ENCODE peak calls at places on chromosome 2, in four cellular contexts. B is IMR-90, L is uterus, F is transverse colon. G is an unnamed sample.

GRCh38 chr2:165835363-165835762 is 41.3 kb upstream of the GALNT3 start:
- DNase-seq in L (no peak), F (no peak), B (no peak), G (no peak)

GRCh38 chr2:72676341-72677025 is 149.3 kb downstream of the EXOC6B start:
- DNase-seq in F (no peak), L (no peak), B (peak; percentile 23), G (no peak)

GRCh38 chr2:233690444-233690843 is 2.2 kb upstream of the UGT1A6 start:
- DNase-seq in L (no peak), B (peak; percentile 3), F (no peak), G (no peak)

GRCh38 chr2:217249490-217250451 is 389.9 kb upstream of the TNP1 start:
- DNase-seq in L (peak; percentile 89), B (no peak), F (peak; percentile 25), G (no peak)

GRCh38 chr2:40230717-40231300 is 221.1 kb downstream of the SLC8A1 start:
- DNase-seq in B (no peak), F (no peak), L (no peak), G (no peak)

GRCh38 chr2:109470121-109470921 is 143.4 kb downstream of the SEPTIN10 start:
- DNase-seq in B (peak; percentile 53), F (peak; percentile 65), L (no peak), G (peak; percentile 30)

GRCh38 chr2:140178224-140178623 is 1398.0 kb upstream of the NXPH2 start:
- DNase-seq in B (no peak), L (no peak), F (no peak), G (no peak)

GRCh38 chr2:75221872-75222271 is 22.6 kb upstream of the TACR1 start:
- DNase-seq in B (peak; percentile 89), L (no peak), F (no peak), G (peak; percentile 29)

GRCh38 chr2:232276084-232276738 is 102.3 kb upstream of the ALPP start:
- DNase-seq in F (peak; percentile 25), B (no peak), L (no peak), G (no peak)

GRCh38 chr2:58939388-58939787 is 698.3 kb upstream of the FANCL start:
- DNase-seq in B (peak; percentile 90), F (no peak), L (no peak), G (no peak)

GRCh38 chr2:119148082-119148715 is 10.4 kb downstream of the C1QL2 start:
- DNase-seq in B (no peak), F (no peak), L (no peak), G (no peak)

GRCh38 chr2:189580267-189580661 is 322 bp downstream of the SLC40A1 start:
- DNase-seq in L (peak; percentile 38), F (peak; percentile 37), B (no peak), G (no peak)

GRCh38 chr2:189579585-189579984 is 1.0 kb downstream of the SLC40A1 start:
- DNase-seq in L (no peak), F (no peak), B (peak; percentile 20), G (no peak)

GRCh38 chr2:189582140-189582825 is 1.7 kb upstream of the SLC40A1 start:
- DNase-seq in L (no peak), F (no peak), B (no peak), G (no peak)

GRCh38 chr2:189580662-189581353 is at the start of gene SLC40A1:
- DNase-seq in L (peak; percentile 87), F (peak; percentile 83), B (peak; percentile 36), G (no peak)

GRCh38 chr2:189581354-189582139 is 961 bp upstream of the SLC40A1 start:
- DNase-seq in F (peak; percentile 30), B (no peak), L (no peak), G (no peak)
- TF ChIP-seq POLR2A in F (no peak), B (no peak), L (no peak), G (no peak)

DNA sequence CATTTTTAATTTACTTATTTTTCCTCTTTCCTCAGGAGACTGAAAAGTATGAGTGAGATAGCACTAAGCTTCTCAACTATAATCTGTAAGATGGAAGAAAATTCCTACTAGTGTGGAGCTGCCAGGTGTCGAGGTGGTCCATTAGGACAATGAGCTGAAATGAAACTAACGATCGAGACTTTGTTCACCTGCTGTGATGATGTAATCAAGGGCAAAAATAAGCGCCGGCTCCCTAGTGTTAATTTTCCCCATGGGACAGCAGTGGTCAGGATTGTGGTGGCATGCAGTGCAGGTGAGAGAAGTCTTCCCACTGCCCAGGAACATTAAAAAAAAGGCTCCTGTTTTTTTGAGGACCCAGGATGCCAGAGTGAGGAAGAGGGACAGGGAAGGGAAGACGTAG is 859.1 kb upstream of the GCFC2 start:
- DNase-seq in F (no peak), L (no peak), B (no peak), G (no peak)
- TF ChIP-seq POLR2A in F (no peak), L (no peak), B (no peak), G (no peak)

DNA sequence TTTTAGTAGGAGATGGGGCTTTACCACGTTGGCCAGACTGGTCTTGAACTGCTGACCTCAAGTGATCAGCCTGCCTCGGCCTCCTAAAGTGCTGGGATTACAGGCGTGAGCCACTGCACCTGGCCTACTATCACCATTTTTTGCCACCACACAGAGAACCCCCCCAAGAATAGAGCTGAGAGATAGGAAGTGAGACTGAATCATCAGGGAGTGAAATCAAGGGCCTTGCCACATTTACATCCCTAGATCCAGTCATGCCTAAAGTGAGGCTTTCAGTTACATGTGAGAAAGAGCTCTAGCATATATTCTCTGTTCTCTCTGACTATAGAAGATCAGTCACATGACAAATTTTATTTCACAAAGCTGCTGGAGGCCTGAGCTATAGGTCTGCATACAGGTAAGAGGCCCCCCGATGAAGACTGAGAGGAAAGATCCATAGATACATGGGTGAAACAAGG is 28.0 kb upstream of the KCMF1 start:
- DNase-seq in L (no peak), F (no peak), B (peak; percentile 74), G (no peak)
- TF ChIP-seq POLR2A in L (no peak), F (no peak), B (no peak), G (no peak)

GRCh38 chr2:202032841-202033316 is 776 bp upstream of the FZD7 start:
- DNase-seq in L (peak; percentile 70), F (peak; percentile 67), B (peak; percentile 51), G (peak; percentile 66)

GRCh38 chr2:202034249-202035088 is 814 bp downstream of the FZD7 start:
- DNase-seq in F (peak; percentile 21), B (no peak), L (peak; percentile 40), G (peak; percentile 22)

GRCh38 chr2:202031261-202031986 is 2.2 kb upstream of the FZD7 start:
- DNase-seq in B (no peak), L (no peak), F (no peak), G (no peak)

GRCh38 chr2:202035089-202035940 is 1.7 kb downstream of the FZD7 start:
- DNase-seq in L (peak; percentile 72), B (peak; percentile 87), F (peak; percentile 60), G (no peak)

DNA sequence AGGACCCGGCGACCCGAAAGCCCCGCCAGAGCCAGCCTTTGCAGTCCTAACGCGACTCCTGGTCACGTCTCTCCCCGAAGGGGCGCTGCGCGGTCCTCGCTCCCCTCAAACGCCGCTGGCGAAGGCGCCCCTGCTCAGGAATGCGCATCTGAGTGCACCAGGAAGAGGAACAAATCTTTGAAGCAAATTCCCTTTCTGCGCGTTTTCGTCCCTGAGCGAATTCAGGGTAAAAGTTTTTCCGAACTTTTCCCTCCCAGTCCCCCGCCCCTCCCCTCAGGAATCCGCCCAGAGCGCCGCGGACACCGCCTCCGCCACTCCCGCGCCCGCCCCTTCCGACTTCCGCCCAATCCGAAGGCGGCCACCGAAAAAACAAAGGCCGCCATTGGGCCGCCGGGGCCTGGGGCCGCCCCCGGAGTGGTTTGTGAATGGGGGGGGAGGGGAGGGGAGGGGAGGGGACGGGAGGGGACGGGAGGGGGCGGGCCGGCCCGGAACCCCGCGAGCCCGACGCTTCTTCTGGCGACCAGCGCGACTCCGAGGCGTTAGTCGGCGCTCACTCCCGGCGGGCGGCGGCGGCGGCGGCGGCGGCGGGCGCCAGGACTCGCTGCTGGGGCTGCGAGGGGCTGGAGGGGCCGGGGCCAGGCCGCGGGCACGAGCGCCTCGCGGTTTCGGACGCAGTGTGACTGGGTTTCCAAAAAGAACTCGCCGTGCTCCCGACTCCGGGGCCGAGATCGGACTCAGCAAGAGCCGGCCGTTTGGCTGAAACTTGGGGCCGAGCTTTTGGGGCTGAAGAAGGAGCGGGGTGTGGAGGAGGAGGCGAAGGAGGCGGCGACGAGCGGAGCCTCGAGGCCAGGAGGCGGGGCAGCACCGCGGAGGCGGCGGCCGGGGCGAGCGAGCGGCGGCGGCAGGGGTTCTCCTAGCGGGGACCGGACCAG is at the start of gene FZD7:
- DNase-seq in L (peak; percentile 95), B (peak; percentile 92), F (peak; percentile 94), G (peak; percentile 83)
- TF ChIP-seq POLR2A in L (peak; percentile 84), B (peak; percentile 73), F (peak; percentile 29), G (peak; percentile 46)

GRCh38 chr2:215692387-215693079 is 256.7 kb upstream of the FN1 start:
- DNase-seq in L (no peak), B (peak; percentile 90), F (no peak), G (no peak)
- TF ChIP-seq POLR2A in L (no peak), B (no peak), F (no peak), G (no peak)

GRCh38 chr2:24482256-24482971 is 8.6 kb upstream of the NCOA1 start:
- DNase-seq in F (no peak), B (no peak), L (no peak), G (no peak)
- TF ChIP-seq POLR2A in F (no peak), B (no peak), L (no peak), G (no peak)

DNA sequence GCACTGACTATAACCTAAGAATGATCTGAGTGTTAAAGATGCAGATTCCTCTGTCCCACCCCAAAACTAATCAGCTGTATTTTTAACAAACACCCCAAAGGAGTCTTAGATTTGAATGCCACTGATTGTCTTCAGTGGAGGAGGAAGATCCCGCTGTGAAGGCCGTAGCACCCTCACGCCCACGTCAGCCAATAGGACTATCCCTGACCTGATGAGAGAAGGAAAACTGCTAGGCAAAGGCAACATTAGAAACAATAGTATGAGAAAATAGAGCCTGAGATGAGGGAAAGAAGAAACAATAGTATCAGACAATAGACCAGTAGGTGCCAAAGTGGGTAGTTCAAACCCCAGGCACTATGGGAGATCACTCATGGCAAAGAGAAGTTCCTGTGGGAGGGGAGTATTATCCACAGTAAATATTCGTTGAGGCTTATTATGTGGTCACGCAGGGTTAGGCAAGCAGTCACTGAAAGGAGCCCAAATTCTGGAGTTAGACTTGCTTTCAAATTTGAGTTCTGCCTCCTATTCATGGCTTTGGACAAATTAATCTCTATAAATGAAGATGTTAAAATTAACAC is 2.8 kb downstream of the PCBP1 start:
- DNase-seq in L (no peak), F (no peak), B (no peak), G (no peak)
- TF ChIP-seq POLR2A in L (no peak), F (no peak), B (no peak), G (no peak)

G was measured in H54.